ENCODE peak calls at places on chromosomes 12 and 14, in ten cellular contexts. I, Q, K, Y, U, N, M, L, B and E are unnamed samples.

GRCh38 chr12:77940566-77940965 is 109.9 kb downstream of the NAV3 start:
- DNase-seq in I (no peak), Q (no peak), K (peak), Y (no peak), U (peak), N (no peak), M (no peak), L (peak), B (no peak), E (no peak)

GRCh38 chr12:93857279-93857894 is 180.2 kb downstream of the CRADD start:
- DNase-seq in I (no peak), Q (no peak), K (peak), Y (no peak), U (peak), N (no peak), M (no peak), L (peak), B (no peak), E (no peak)

GRCh38 chr14:73723799-73724621 is 9.8 kb upstream of the PNMA1 start:
- DNase-seq in I (no peak), Q (no peak), K (peak), Y (no peak), U (peak), N (no peak), M (peak), L (peak), B (no peak), E (no peak)

GRCh38 chr14:37131205-37131604 is 41.2 kb downstream of the SLC25A21 start:
- DNase-seq in I (no peak), Q (no peak), K (no peak), Y (no peak), U (no peak), N (no peak), M (no peak), L (no peak), B (no peak), E (no peak)

GRCh38 chr12:71636704-71637115 is 26.9 kb downstream of the ZFC3H1 start:
- DNase-seq in I (peak), Q (peak), K (peak), Y (peak), U (peak), N (peak), M (no peak), L (peak), B (no peak), E (no peak)

GRCh38 chr14:76396714-76397187 is 20.8 kb downstream of the ESRRB start:
- DNase-seq in I (no peak), Q (no peak), K (peak), Y (no peak), U (no peak), N (no peak), M (no peak), L (no peak), B (no peak), E (no peak)

GRCh38 chr12:105332925-105333324 is 2.4 kb downstream of the C12orf75 start:
- DNase-seq in I (no peak), Q (no peak), K (no peak), Y (no peak), U (no peak), N (peak), M (no peak), L (no peak), B (no peak), E (no peak)

GRCh38 chr12:4379410-4379809 is at the start of gene FGF23:
- DNase-seq in I (no peak), Q (no peak), K (peak), Y (no peak), U (no peak), N (peak), M (no peak), L (peak), B (no peak), E (peak)

GRCh38 chr12:3081886-3082285 is 4.7 kb downstream of the TSPAN9 start:
- DNase-seq in I (no peak), Q (no peak), K (no peak), Y (no peak), U (no peak), N (no peak), M (no peak), L (no peak), B (no peak), E (no peak)

GRCh38 chr14:45251912-45252311 is 1.1 kb downstream of the MIS18BP1 start:
- DNase-seq in I (peak), Q (peak), K (peak), Y (no peak), U (no peak), N (peak), M (no peak), L (peak), B (no peak), E (no peak)

GRCh38 chr14:67856806-67857205 is 37.2 kb downstream of the RAD51B start:
- DNase-seq in I (no peak), Q (no peak), K (peak), Y (no peak), U (no peak), N (no peak), M (no peak), L (no peak), B (no peak), E (no peak)

GRCh38 chr12:12839886-12840285 is 26.7 kb downstream of the DDX47 start:
- DNase-seq in I (no peak), Q (no peak), K (peak), Y (no peak), U (peak), N (no peak), M (no peak), L (peak), B (no peak), E (no peak)

GRCh38 chr14:78325911-78326310 is 155.7 kb downstream of the NRXN3 start:
- DNase-seq in I (no peak), Q (no peak), K (no peak), Y (no peak), U (no peak), N (no peak), M (no peak), L (no peak), B (no peak), E (no peak)

GRCh38 chr12:70052931-70053497 is 190.2 kb upstream of the CNOT2 start:
- DNase-seq in I (no peak), Q (no peak), K (peak), Y (no peak), U (peak), N (no peak), M (peak), L (peak), B (no peak), E (no peak)

GRCh38 chr12:116916122-116916521 is 5.4 kb downstream of the FBXW8 start:
- DNase-seq in I (no peak), Q (no peak), K (peak), Y (no peak), U (no peak), N (no peak), M (no peak), L (peak), B (no peak), E (no peak)

GRCh38 chr14:76089575-76089974 is 62.1 kb upstream of the GPATCH2L start:
- DNase-seq in I (no peak), Q (no peak), K (no peak), Y (no peak), U (no peak), N (no peak), M (no peak), L (no peak), B (no peak), E (no peak)

GRCh38 chr12:53051058-53051880 is 1.4 kb downstream of the TNS2 start:
- DNase-seq in I (no peak), Q (peak), K (peak), Y (no peak), U (no peak), N (no peak), M (peak), L (peak), B (no peak), E (peak)

GRCh38 chr12:9347328-9348127 is 139.3 kb upstream of the PZP start:
- DNase-seq in I (no peak), Q (no peak), K (peak), Y (no peak), U (peak), N (no peak), M (no peak), L (peak), B (no peak), E (no peak)

GRCh38 chr14:95052016-95052585 is 105.2 kb downstream of the DICER1 start:
- DNase-seq in I (no peak), Q (no peak), K (no peak), Y (no peak), U (no peak), N (no peak), M (peak), L (no peak), B (no peak), E (no peak)

GRCh38 chr14:68659021-68659931 is 133.6 kb downstream of the ZFP36L1 start:
- DNase-seq in I (no peak), Q (no peak), K (peak), Y (no peak), U (no peak), N (no peak), M (peak), L (peak), B (no peak), E (no peak)

GRCh38 chr12:115611477-115611876 is 666.0 kb downstream of the MED13L start:
- DNase-seq in I (no peak), Q (peak), K (no peak), Y (peak), U (no peak), N (peak), M (no peak), L (no peak), B (no peak), E (no peak)

GRCh38 chr12:54265364-54265812 is 14.5 kb downstream of the CBX5 start:
- DNase-seq in I (no peak), Q (no peak), K (no peak), Y (no peak), U (no peak), N (no peak), M (no peak), L (no peak), B (no peak), E (no peak)

GRCh38 chr14:69049675-69050074 is 70.6 kb upstream of the ACTN1 start:
- DNase-seq in I (no peak), Q (no peak), K (peak), Y (no peak), U (no peak), N (no peak), M (peak), L (peak), B (no peak), E (no peak)

GRCh38 chr14:100898465-100898864 is 5.1 kb downstream of the RTL1 start:
- DNase-seq in I (no peak), Q (no peak), K (no peak), Y (peak), U (no peak), N (no peak), M (peak), L (no peak), B (no peak), E (no peak)

GRCh38 chr12:55925870-55926737 is 1.6 kb downstream of the PYM1 start:
- DNase-seq in I (no peak), Q (no peak), K (no peak), Y (no peak), U (no peak), N (no peak), M (no peak), L (no peak), B (no peak), E (no peak)

GRCh38 chr12:57629897-57630471 is 3.0 kb downstream of the B4GALNT1 start:
- DNase-seq in I (no peak), Q (no peak), K (no peak), Y (no peak), U (no peak), N (no peak), M (peak), L (no peak), B (no peak), E (no peak)

GRCh38 chr12:22333751-22334695 is 484 bp downstream of the ST8SIA1 start:
- DNase-seq in I (no peak), Q (no peak), K (no peak), Y (peak), U (no peak), N (no peak), M (no peak), L (no peak), B (no peak), E (peak)

GRCh38 chr12:32983968-32984367 is 87.4 kb upstream of the PKP2 start:
- DNase-seq in I (peak), Q (no peak), K (no peak), Y (peak), U (no peak), N (no peak), M (no peak), L (no peak), B (no peak), E (no peak)

GRCh38 chr12:32891526-32891925 is 5.1 kb downstream of the PKP2 start:
- DNase-seq in I (no peak), Q (no peak), K (no peak), Y (no peak), U (no peak), N (no peak), M (no peak), L (no peak), B (no peak), E (no peak)

GRCh38 chr14:76975865-76976622 is 52.5 kb downstream of the IRF2BPL start:
- DNase-seq in I (no peak), Q (no peak), K (no peak), Y (no peak), U (no peak), N (peak), M (no peak), L (no peak), B (no peak), E (no peak)

GRCh38 chr14:61838661-61839060 is 76.4 kb downstream of the SNAPC1 start:
- DNase-seq in I (no peak), Q (no peak), K (no peak), Y (no peak), U (no peak), N (no peak), M (no peak), L (peak), B (no peak), E (no peak)

GRCh38 chr14:50335989-50336391 is 23.9 kb downstream of the DMAC2L start:
- DNase-seq in I (no peak), Q (peak), K (peak), Y (peak), U (no peak), N (peak), M (no peak), L (peak), B (no peak), E (peak)

GRCh38 chr14:55094630-55095157 is 34.4 kb upstream of the LGALS3 start:
- DNase-seq in I (no peak), Q (no peak), K (peak), Y (no peak), U (no peak), N (peak), M (no peak), L (peak), B (no peak), E (no peak)